ENCODE peak calls at places on chromosomes 7 and 10, in seven cellular contexts. B is AG09309, S is adrenal gland, Y is endothelial cell of umbilical vein, A is heart left ventricle, U is cardiac muscle cell, H is A549. J is an unnamed sample.

GRCh38 chr10:125106586-125106985 is 53.8 kb downstream of the CTBP2 start:
- DNase-seq in B (no peak), Y (no peak), S (no peak), A (no peak), U (no peak), H (no peak), J (no peak)

GRCh38 chr10:14823966-14824365 is 13.9 kb downstream of the CDNF start:
- DNase-seq in B (no peak), S (no peak), Y (no peak), A (no peak), U (no peak), H (no peak), J (no peak)

GRCh38 chr7:80643336-80643925 is 5.0 kb downstream of the CD36 start:
- DNase-seq in U (no peak), S (no peak), Y (no peak), B (peak), H (no peak), A (no peak), J (no peak)

GRCh38 chr10:117442944-117443676 is 67.9 kb upstream of the PDZD8 start:
- DNase-seq in Y (peak), B (peak), S (peak), H (peak), U (peak), A (peak), J (peak)

GRCh38 chr10:34547283-34547682 is 267.8 kb downstream of the PARD3 start:
- DNase-seq in U (no peak), S (no peak), B (no peak), Y (no peak), H (no peak), A (no peak), J (no peak)

GRCh38 chr10:91006001-91006751 is 85.3 kb upstream of the ANKRD1 start:
- DNase-seq in Y (peak), B (peak), H (peak), S (peak), U (peak), A (peak), J (peak)

GRCh38 chr7:24052572-24053223 is 231.3 kb upstream of the NPY start:
- DNase-seq in H (no peak), Y (no peak), U (peak), B (peak), A (no peak), S (no peak), J (peak)

GRCh38 chr7:55248526-55248925 is 116.6 kb upstream of the LANCL2 start:
- DNase-seq in S (no peak), U (no peak), Y (no peak), A (no peak), H (no peak), B (no peak), J (no peak)

GRCh38 chr10:21318768-21319167 is 206.7 kb downstream of the SKIDA1 start:
- DNase-seq in U (peak), B (no peak), A (peak), S (peak), H (no peak), Y (no peak), J (no peak)

GRCh38 chr7:131628634-131629033 is 72.2 kb upstream of the PODXL start:
- DNase-seq in Y (no peak), H (no peak), B (no peak), U (no peak), S (no peak), A (no peak), J (no peak)

GRCh38 chr10:21336476-21337170 is 188.9 kb downstream of the SKIDA1 start:
- DNase-seq in S (peak), B (peak), A (peak), Y (peak), H (peak), U (peak), J (no peak)

GRCh38 chr7:17239683-17240521 is 58.5 kb upstream of the AHR start:
- DNase-seq in B (no peak), U (peak), Y (peak), A (no peak), S (no peak), H (peak), J (no peak)

GRCh38 chr7:117808910-117809705 is 64.1 kb downstream of the CTTNBP2 start:
- DNase-seq in S (no peak), A (no peak), B (no peak), H (no peak), U (no peak), Y (no peak), J (no peak)

GRCh38 chr7:116769541-116769940 is 92.8 kb upstream of the CAPZA2 start:
- DNase-seq in Y (peak), A (no peak), H (no peak), B (no peak), S (no peak), U (no peak), J (no peak)

GRCh38 chr7:122383934-122384333 is 79.4 kb upstream of the FEZF1 start:
- DNase-seq in U (no peak), A (no peak), H (no peak), B (no peak), Y (no peak), S (no peak), J (no peak)

GRCh38 chr10:113620486-113620885 is 43.4 kb downstream of the NRAP start:
- DNase-seq in A (no peak), H (no peak), U (no peak), Y (no peak), B (no peak), S (no peak), J (no peak)

GRCh38 chr7:27345964-27346363 is 103.4 kb downstream of the EVX1 start:
- DNase-seq in U (no peak), B (no peak), Y (no peak), H (peak), A (no peak), S (no peak), J (no peak)

GRCh38 chr10:90859321-90859751 is 1.5 kb upstream of the HTR7 start:
- DNase-seq in U (peak), B (no peak), H (no peak), A (no peak), S (no peak), Y (peak), J (no peak)

GRCh38 chr10:93746844-93747284 is 10.9 kb upstream of the LGI1 start:
- DNase-seq in A (no peak), S (no peak), U (peak), H (peak), Y (peak), B (peak), J (peak)

GRCh38 chr7:51679358-51679757 is 362.7 kb upstream of the COBL start:
- DNase-seq in Y (no peak), U (no peak), S (no peak), B (no peak), H (no peak), A (no peak), J (no peak)

GRCh38 chr7:15920953-15921352 is 234.5 kb upstream of the MEOX2 start:
- DNase-seq in A (no peak), U (no peak), Y (peak), B (no peak), H (no peak), S (no peak), J (no peak)

GRCh38 chr10:86377797-86378146 is 11.2 kb upstream of the GRID1 start:
- DNase-seq in S (peak), Y (no peak), U (no peak), H (no peak), B (no peak), A (no peak), J (no peak)

GRCh38 chr7:128826512-128826911 is 3.7 kb upstream of the FLNC start:
- DNase-seq in B (no peak), S (no peak), A (no peak), H (no peak), U (no peak), Y (no peak), J (no peak)

GRCh38 chr10:34729619-34730018 is 85.5 kb downstream of the PARD3 start:
- DNase-seq in A (no peak), S (no peak), H (no peak), Y (no peak), B (no peak), U (no peak), J (no peak)

GRCh38 chr7:92813390-92814024 is 22.9 kb downstream of the CDK6 start:
- DNase-seq in S (no peak), H (no peak), U (peak), Y (peak), B (no peak), A (no peak), J (peak)

GRCh38 chr7:9407816-9408215 is 974.4 kb downstream of the NXPH1 start:
- DNase-seq in A (no peak), B (no peak), Y (no peak), H (no peak), S (no peak), U (no peak), J (no peak)

GRCh38 chr7:22094413-22095304 is 149.0 kb upstream of the CDCA7L start:
- DNase-seq in S (no peak), U (peak), Y (no peak), B (peak), A (no peak), H (no peak), J (no peak)

GRCh38 chr10:70247360-70247759 is 14.1 kb upstream of the PPA1 start:
- DNase-seq in H (no peak), Y (no peak), B (no peak), S (no peak), A (no peak), U (no peak), J (no peak)

GRCh38 chr10:3465406-3465891 is 292.9 kb upstream of the PITRM1 start:
- DNase-seq in U (peak), S (no peak), A (no peak), B (no peak), Y (peak), H (no peak), J (no peak)

GRCh38 chr10:123550680-123551096 is 115.5 kb upstream of the GPR26 start:
- DNase-seq in H (no peak), S (no peak), Y (no peak), U (no peak), A (no peak), B (no peak), J (no peak)

GRCh38 chr7:98958968-98959367 is 80.6 kb downstream of the TRRAP start:
- DNase-seq in S (no peak), B (no peak), A (no peak), Y (no peak), U (no peak), H (no peak), J (no peak)

GRCh38 chr7:143909863-143910262 is 7.9 kb upstream of the TCAF1 start:
- DNase-seq in H (no peak), A (no peak), U (no peak), S (no peak), B (peak), Y (no peak), J (no peak)

GRCh38 chr7:48718731-48719387 is 205.5 kb upstream of the CDC14C start:
- DNase-seq in U (no peak), B (no peak), S (no peak), H (no peak), Y (no peak), A (no peak), J (no peak)

GRCh38 chr7:1586827-1587705 is 17.2 kb upstream of the PSMG3 start:
- DNase-seq in H (no peak), B (no peak), A (no peak), S (peak), Y (no peak), U (no peak), J (no peak)

GRCh38 chr7:21448974-21449373 is 21.1 kb downstream of the SP4 start:
- DNase-seq in H (no peak), S (no peak), B (no peak), A (no peak), U (no peak), Y (no peak), J (no peak)

GRCh38 chr7:128739048-128739962 is at the start of gene CALU:
- DNase-seq in H (peak), Y (peak), B (peak), U (peak), S (peak), A (peak), J (peak)

GRCh38 chr7:69429817-69430501 is 168.3 kb upstream of the AUTS2 start:
- DNase-seq in Y (no peak), H (no peak), A (peak), B (no peak), S (peak), U (peak), J (no peak)

GRCh38 chr10:67306588-67307205 is 380.9 kb downstream of the LRRTM3 start:
- DNase-seq in U (peak), B (no peak), S (no peak), Y (peak), H (peak), A (no peak), J (no peak)
- TF ChIP-seq CTCF in U (peak), B (peak), S (peak), Y (peak), H (peak), A (peak), J (peak)

GRCh38 chr7:139133335-139134139 is 24.0 kb upstream of the ZC3HAV1 start:
- DNase-seq in Y (peak), A (peak), B (peak), S (peak), H (peak), U (peak), J (peak)
- TF ChIP-seq CTCF in Y (no peak), A (no peak), B (no peak), S (no peak), H (no peak), U (no peak), J (no peak)

DNA sequence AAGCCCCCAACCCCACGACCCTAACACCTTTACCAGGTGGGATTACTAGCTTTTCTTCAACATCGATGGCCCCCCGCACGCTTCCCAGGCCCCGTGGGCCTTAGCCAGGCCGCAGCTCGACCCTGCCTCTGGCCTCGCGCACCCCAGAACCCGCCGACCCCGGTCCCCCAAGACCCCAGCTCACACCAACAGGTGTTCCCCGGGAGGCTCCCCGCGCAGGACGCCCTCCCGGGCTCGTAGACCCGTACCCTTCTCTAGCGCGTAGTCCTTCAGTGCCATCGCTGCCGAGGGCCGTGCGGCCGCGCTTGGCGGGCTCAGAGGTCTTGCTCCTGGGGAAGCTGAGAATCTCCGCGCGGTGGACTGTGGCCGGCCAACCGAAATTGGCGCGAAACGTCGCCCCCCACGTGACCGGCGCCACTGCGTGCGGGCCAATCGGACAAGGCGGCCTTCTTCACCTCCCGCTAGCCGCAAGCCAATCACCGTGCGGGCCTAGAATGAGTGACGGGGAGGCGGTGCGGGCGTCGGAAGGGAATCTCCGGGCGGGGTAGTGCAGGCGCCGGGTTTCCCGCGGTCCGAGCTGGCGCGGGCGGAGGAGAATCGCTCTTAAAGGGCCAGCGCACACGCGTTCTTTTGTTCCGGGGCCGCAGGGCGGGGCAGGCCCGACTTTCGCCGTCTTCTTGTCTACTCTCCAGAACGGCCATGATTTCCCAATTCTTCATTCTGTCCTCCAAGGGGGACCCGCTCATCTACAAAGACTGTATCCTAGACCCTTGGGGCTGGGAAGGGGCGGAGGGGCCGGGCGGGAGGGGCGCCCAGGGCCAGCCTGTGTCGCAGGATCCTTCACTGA is at the start of the genes AP4M1 and MCM7:
- DNase-seq in S (peak), B (peak), A (peak), H (peak), Y (peak), U (peak), J (peak)
- TF ChIP-seq CTCF in S (no peak), B (no peak), A (no peak), H (no peak), Y (no peak), U (no peak), J (no peak)

GRCh38 chr10:97771055-97771811 is 566 bp downstream of the SFRP5 start:
- DNase-seq in U (peak), A (no peak), S (no peak), B (no peak), H (peak), Y (peak), J (peak)
- TF ChIP-seq CTCF in U (no peak), A (no peak), S (no peak), B (no peak), H (no peak), Y (no peak), J (no peak)

GRCh38 chr10:78401882-78402367 is 368.3 kb downstream of the RPS24 start:
- DNase-seq in A (peak), H (no peak), S (no peak), Y (no peak), U (peak), B (no peak), J (no peak)
- TF ChIP-seq CTCF in A (no peak), H (no peak), S (no peak), Y (no peak), U (no peak), B (no peak), J (no peak)

DNA sequence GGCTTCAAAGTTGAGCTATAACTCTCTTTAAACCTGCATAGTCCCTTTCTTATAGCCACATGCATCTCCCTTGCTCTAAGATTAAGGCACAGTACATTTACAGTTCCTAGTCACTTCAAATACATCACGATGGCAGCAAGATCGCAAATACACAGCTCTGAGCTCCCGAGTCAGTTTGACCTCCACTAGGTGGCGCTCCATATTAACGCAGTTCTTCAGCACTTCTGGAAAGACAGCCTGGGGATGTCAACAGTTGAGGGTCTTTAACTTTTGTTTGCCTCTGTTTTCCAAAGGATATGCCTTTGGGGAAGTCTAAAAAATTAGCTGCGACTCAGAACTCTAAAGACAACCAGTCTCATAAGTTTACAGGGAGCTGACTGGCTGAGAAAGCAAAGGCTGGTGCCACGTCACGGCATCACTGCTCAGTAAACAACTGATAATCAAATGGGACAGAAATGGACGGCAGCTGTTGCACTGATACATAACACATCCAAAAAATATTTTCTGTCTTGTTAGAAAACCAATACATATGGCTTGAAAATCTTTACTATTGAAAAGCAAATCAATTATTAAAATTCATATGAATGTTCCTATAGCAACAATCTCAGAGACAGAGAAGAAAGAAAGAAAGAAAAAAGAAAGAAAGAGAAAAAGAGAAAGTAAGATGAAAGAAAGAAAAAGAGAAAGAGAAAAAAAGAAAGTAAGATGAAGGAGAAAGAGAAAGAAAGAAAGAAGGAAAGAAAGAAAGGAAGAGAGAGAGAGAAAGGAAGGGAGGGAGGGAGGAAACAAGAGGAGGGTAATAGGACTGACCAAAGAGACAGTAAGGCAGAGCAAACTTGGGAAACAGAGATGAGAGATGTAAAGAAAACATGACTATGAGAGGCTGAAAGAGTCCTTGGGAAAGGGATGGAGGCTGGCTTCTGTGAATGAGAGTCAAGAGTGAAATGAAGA is 458.7 kb downstream of the SORCS1 start:
- DNase-seq in U (peak), H (peak), B (no peak), A (peak), Y (no peak), S (peak), J (peak)
- TF ChIP-seq CTCF in U (peak), H (peak), B (peak), A (peak), Y (peak), S (peak), J (peak)

DNA sequence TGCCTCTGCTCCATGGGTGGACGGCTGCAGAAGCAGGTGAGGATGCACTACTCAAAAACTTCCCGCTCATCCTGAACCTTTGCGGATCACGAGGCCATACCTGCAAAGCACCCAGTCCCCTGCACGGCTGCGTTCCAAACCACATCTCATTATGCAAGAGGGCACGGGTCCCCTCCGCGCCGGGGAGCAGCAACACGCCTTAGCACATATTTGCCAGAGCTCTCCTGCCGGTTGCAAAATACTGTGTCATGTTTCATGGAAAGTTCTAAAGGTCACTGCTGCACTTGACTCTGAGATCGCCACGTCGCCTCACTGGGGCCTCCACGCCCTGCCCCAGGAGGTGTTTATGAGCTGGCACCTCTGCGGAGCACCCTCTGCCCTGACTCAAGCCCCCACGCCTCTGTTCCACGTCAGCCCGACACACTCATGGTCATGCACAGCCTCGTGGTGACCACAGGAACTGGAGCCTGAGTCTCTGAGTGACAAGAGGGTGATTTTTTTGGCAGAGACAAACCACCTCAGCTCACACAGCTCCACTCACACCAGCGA is 131.8 kb downstream of the PRKAG2 start:
- DNase-seq in A (peak), Y (no peak), H (peak), B (peak), U (peak), S (peak), J (peak)
- TF ChIP-seq CTCF in A (peak), Y (peak), H (peak), B (peak), U (peak), S (no peak), J (no peak)

GRCh38 chr7:112749775-112750174 is 40.4 kb downstream of the TMEM168 start:
- DNase-seq in B (no peak), U (no peak), Y (no peak), A (no peak), S (no peak), H (no peak), J (no peak)
- TF ChIP-seq CTCF in B (no peak), U (no peak), Y (no peak), A (no peak), S (no peak), H (no peak), J (no peak)

GRCh38 chr7:33243319-33243881 is 114.0 kb downstream of the BBS9 start:
- DNase-seq in S (no peak), A (no peak), H (peak), Y (peak), U (peak), B (peak), J (no peak)
- TF ChIP-seq CTCF in S (peak), A (peak), H (peak), Y (peak), U (peak), B (peak), J (peak)